ENCODE peak calls at places on chromosome 6, in six cellular contexts. B, Z, G, A, F and J are unnamed samples.

GRCh38 chr6:3740551-3741476 is 10.7 kb downstream of the PXDC1 start:
- DNase-seq in B (no peak), Z (no peak), G (no peak), A (no peak), F (no peak), J (no peak)

GRCh38 chr6:551405-551804 is 105.5 kb downstream of the HUS1B start:
- DNase-seq in B (no peak), Z (no peak), G (no peak), A (peak; percentile 60), F (peak; percentile 22), J (peak; percentile 50)

GRCh38 chr6:47626782-47627181 is 71.6 kb upstream of the ADGRF4 start:
- DNase-seq in B (no peak), Z (no peak), G (no peak), A (no peak), F (no peak), J (no peak)

GRCh38 chr6:84546427-84546914 is 217.9 kb downstream of the TBX18 start:
- DNase-seq in B (no peak), Z (no peak), G (no peak), A (no peak), F (no peak), J (peak; percentile 83)

GRCh38 chr6:153208706-153209105 is 77.6 kb upstream of the RGS17 start:
- DNase-seq in B (no peak), Z (no peak), G (no peak), A (no peak), F (no peak), J (no peak)

GRCh38 chr6:111566873-111567517 is 38.7 kb downstream of the TRAF3IP2 start:
- DNase-seq in B (no peak), Z (no peak), G (peak; percentile 44), A (peak; percentile 27), F (no peak), J (peak; percentile 58)

GRCh38 chr6:137271245-137272183 is 52.3 kb upstream of the IFNGR1 start:
- DNase-seq in B (peak; percentile 49), Z (no peak), G (peak; percentile 53), A (peak; percentile 68), F (no peak), J (peak; percentile 68)

GRCh38 chr6:133062077-133062476 is 179.1 kb upstream of the EYA4 start:
- DNase-seq in B (no peak), Z (no peak), G (no peak), A (peak; percentile 53), F (no peak), J (no peak)

GRCh38 chr6:164859791-164860190 is 449.6 kb downstream of the C6orf118 start:
- DNase-seq in B (no peak), Z (no peak), G (no peak), A (no peak), F (no peak), J (no peak)

GRCh38 chr6:131807644-131808459 is at the start of gene ENPP1:
- DNase-seq in B (peak; percentile 47), Z (peak; percentile 86), G (peak; percentile 59), A (peak; percentile 61), F (peak; percentile 43), J (no peak)

GRCh38 chr6:8860671-8861070 is 425.3 kb upstream of the SLC35B3 start:
- DNase-seq in B (no peak), Z (no peak), G (no peak), A (no peak), F (no peak), J (no peak)

GRCh38 chr6:142756215-142756630 is 188.8 kb downstream of the HIVEP2 start:
- DNase-seq in B (peak; percentile 93), Z (no peak), G (no peak), A (peak; percentile 55), F (no peak), J (peak; percentile 38)

GRCh38 chr6:10531513-10531912 is 10.4 kb downstream of the GCNT2 start:
- DNase-seq in B (no peak), Z (no peak), G (no peak), A (no peak), F (no peak), J (peak; percentile 82)

GRCh38 chr6:163825033-163825432 is 410.5 kb downstream of the QKI start:
- DNase-seq in B (peak; percentile 64), Z (no peak), G (no peak), A (peak; percentile 72), F (no peak), J (no peak)

GRCh38 chr6:109308018-109308492 is 74.2 kb downstream of the CD164 start:
- DNase-seq in B (peak; percentile 87), Z (peak; percentile 84), G (no peak), A (peak; percentile 86), F (peak; percentile 3), J (peak; percentile 85)

GRCh38 chr6:16816891-16817290 is 55.6 kb upstream of the ATXN1 start:
- DNase-seq in B (no peak), Z (no peak), G (no peak), A (no peak), F (no peak), J (no peak)

GRCh38 chr6:125104425-125104824 is 49.1 kb upstream of the TPD52L1 start:
- DNase-seq in B (no peak), Z (no peak), G (no peak), A (peak; percentile 65), F (no peak), J (no peak)

GRCh38 chr6:149716181-149716580 is 1.7 kb downstream of the LATS1 start:
- DNase-seq in B (no peak), Z (no peak), G (peak; percentile 59), A (no peak), F (no peak), J (no peak)

GRCh38 chr6:135331002-135331401 is 149.9 kb downstream of the MYB start:
- DNase-seq in B (peak; percentile 23), Z (no peak), G (no peak), A (peak; percentile 64), F (no peak), J (peak; percentile 41)